ENCODE peak calls at places on chromosomes 12 and 14, in five cellular contexts. One of them, this sample, is unnamed.

GRCh38 chr12:49763006-49763591 is 21.7 kb downstream of the TMBIM6 start:
- DNase-seq in tibial nerve: peak
- DNase-seq in ovary: peak
- DNase-seq in A549: peak
- DNase-seq in GM23248: peak
- DNase-seq in this sample: no peak

GRCh38 chr12:94557896-94558295 is 92.5 kb downstream of the TMCC3 start:
- DNase-seq in tibial nerve: no peak
- DNase-seq in ovary: no peak
- DNase-seq in A549: no peak
- DNase-seq in GM23248: no peak
- DNase-seq in this sample: no peak

GRCh38 chr12:40515041-40515825 is 177.0 kb upstream of the CNTN1 start:
- DNase-seq in tibial nerve: no peak
- DNase-seq in ovary: no peak
- DNase-seq in A549: no peak
- DNase-seq in GM23248: peak
- DNase-seq in this sample: no peak

GRCh38 chr14:91985008-91985407 is 37.5 kb upstream of the FBLN5 start:
- DNase-seq in tibial nerve: no peak
- DNase-seq in ovary: no peak
- DNase-seq in A549: no peak
- DNase-seq in GM23248: peak
- DNase-seq in this sample: no peak

GRCh38 chr12:9867531-9867930 is 1.6 kb downstream of the CLEC2B start:
- DNase-seq in tibial nerve: no peak
- DNase-seq in ovary: no peak
- DNase-seq in A549: no peak
- DNase-seq in GM23248: peak
- DNase-seq in this sample: no peak

GRCh38 chr12:121005346-121005815 is 10.9 kb downstream of the C12orf43 start:
- DNase-seq in tibial nerve: no peak
- DNase-seq in ovary: no peak
- DNase-seq in A549: no peak
- DNase-seq in GM23248: peak
- DNase-seq in this sample: no peak

GRCh38 chr14:42554091-42554490 is 947.4 kb downstream of the LRFN5 start:
- DNase-seq in tibial nerve: no peak
- DNase-seq in ovary: no peak
- DNase-seq in A549: no peak
- DNase-seq in GM23248: no peak
- DNase-seq in this sample: no peak

GRCh38 chr12:13428538-13429265 is 232.2 kb downstream of the EMP1 start:
- DNase-seq in tibial nerve: no peak
- DNase-seq in ovary: no peak
- DNase-seq in A549: no peak
- DNase-seq in GM23248: peak
- DNase-seq in this sample: no peak

GRCh38 chr12:50505945-50506344 is 1.2 kb downstream of the DIP2B start:
- DNase-seq in tibial nerve: peak
- DNase-seq in ovary: no peak
- DNase-seq in A549: no peak
- DNase-seq in GM23248: peak
- DNase-seq in this sample: no peak

GRCh38 chr12:28512876-28513275 is 322.6 kb downstream of the CCDC91 start:
- DNase-seq in tibial nerve: no peak
- DNase-seq in ovary: no peak
- DNase-seq in A549: no peak
- DNase-seq in GM23248: no peak
- DNase-seq in this sample: no peak

GRCh38 chr12:115338566-115339294 is 654.8 kb upstream of the TBX3 start:
- DNase-seq in tibial nerve: no peak
- DNase-seq in ovary: no peak
- DNase-seq in A549: no peak
- DNase-seq in GM23248: no peak
- DNase-seq in this sample: no peak

GRCh38 chr12:115343008-115343407 is 659.0 kb upstream of the TBX3 start:
- DNase-seq in tibial nerve: no peak
- DNase-seq in ovary: no peak
- DNase-seq in A549: no peak
- DNase-seq in GM23248: no peak
- DNase-seq in this sample: no peak

GRCh38 chr12:115343601-115344000 is 659.6 kb upstream of the TBX3 start:
- DNase-seq in tibial nerve: no peak
- DNase-seq in ovary: no peak
- DNase-seq in A549: no peak
- DNase-seq in GM23248: no peak
- DNase-seq in this sample: no peak

GRCh38 chr12:115337693-115338543 is 653.9 kb upstream of the TBX3 start:
- DNase-seq in tibial nerve: peak
- DNase-seq in ovary: no peak
- DNase-seq in A549: peak
- DNase-seq in GM23248: peak
- DNase-seq in this sample: no peak

DNA sequence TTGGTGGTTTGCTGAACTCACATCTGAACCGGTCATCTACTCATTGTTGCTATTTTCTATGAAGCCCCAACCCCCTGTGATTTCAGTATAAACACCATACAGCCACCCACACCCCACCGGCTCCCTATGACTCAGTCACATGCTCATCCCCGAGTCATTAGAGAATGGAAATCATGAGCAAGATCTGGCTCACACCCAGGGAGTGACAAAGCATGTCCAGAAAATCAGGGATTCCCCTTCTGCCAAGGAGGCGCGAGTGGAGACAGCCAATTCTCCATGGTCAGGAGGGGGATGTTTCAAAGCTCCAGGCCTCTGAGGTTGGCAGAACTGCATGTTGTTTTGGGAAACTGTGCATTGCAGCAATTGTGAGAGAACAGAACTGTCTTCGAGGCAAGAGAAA is 657.5 kb upstream of the TBX3 start:
- DNase-seq in tibial nerve: peak
- DNase-seq in ovary: peak
- DNase-seq in A549: peak
- DNase-seq in GM23248: peak
- DNase-seq in this sample: no peak
- H3K27ac ChIP-seq in tibial nerve: peak
- H3K27ac ChIP-seq in ovary: no peak
- H3K27ac ChIP-seq in A549: peak
- H3K27ac ChIP-seq in GM23248: peak
- H3K27ac ChIP-seq in this sample: peak

GRCh38 chr12:109264095-109264942 is 44.8 kb downstream of the FOXN4 start:
- DNase-seq in tibial nerve: peak
- DNase-seq in ovary: peak
- DNase-seq in A549: peak
- DNase-seq in GM23248: peak
- DNase-seq in this sample: no peak
- H3K4me3 ChIP-seq in tibial nerve: no peak
- H3K4me3 ChIP-seq in ovary: no peak
- H3K4me3 ChIP-seq in A549: no peak
- H3K4me3 ChIP-seq in GM23248: no peak
- H3K4me3 ChIP-seq in this sample: no peak

GRCh38 chr12:113261847-113262470 is 40.7 kb downstream of the TPCN1 start:
- DNase-seq in tibial nerve: no peak
- DNase-seq in ovary: no peak
- DNase-seq in A549: no peak
- DNase-seq in GM23248: no peak
- DNase-seq in this sample: no peak
- H3K27ac ChIP-seq in tibial nerve: no peak
- H3K27ac ChIP-seq in ovary: peak
- H3K27ac ChIP-seq in A549: no peak
- H3K27ac ChIP-seq in GM23248: no peak
- H3K27ac ChIP-seq in this sample: no peak

DNA sequence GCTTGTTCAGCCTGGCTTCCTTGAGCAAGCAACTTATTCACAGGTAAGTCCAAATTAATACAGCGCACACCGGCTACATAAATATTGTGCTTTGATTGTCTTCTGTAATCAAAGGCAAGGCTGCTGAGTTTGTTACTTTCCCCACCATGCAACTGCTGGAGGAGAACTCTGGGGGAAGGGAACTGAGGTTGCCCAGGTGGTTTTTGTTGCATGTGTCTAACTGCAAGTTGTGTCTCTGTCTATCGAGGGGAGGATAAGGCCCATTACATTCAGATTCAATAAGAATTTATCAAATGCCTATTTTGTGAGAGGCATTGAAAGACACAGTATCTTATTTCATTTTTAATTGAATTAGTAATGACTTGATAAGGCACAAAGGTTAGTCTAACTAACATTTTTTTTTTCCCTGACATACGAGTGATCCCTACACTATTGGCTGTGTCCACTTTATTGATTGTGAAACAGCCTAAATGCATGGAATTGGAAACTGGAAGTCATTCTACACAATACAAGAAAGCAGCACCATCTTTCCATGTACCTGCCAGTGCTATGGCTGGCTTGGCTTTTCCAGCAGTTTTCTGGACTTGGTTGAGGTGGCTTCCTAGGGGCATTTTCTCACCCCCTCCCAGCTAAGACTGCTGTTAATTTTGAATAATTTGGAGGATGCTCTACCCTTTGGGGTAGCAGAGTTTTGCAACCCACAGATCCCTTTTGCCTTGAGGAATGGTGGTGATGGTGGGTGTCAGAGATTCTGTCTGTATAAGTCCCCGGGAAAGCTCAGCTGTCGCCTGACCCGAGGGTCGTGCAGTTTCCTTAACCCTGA is 943 bp upstream of the CHST11 start:
- DNase-seq in tibial nerve: no peak
- DNase-seq in ovary: no peak
- DNase-seq in A549: no peak
- DNase-seq in GM23248: peak
- DNase-seq in this sample: no peak
- H3K4me3 ChIP-seq in tibial nerve: peak
- H3K4me3 ChIP-seq in ovary: peak
- H3K4me3 ChIP-seq in A549: peak
- H3K4me3 ChIP-seq in GM23248: peak
- H3K4me3 ChIP-seq in this sample: peak

DNA sequence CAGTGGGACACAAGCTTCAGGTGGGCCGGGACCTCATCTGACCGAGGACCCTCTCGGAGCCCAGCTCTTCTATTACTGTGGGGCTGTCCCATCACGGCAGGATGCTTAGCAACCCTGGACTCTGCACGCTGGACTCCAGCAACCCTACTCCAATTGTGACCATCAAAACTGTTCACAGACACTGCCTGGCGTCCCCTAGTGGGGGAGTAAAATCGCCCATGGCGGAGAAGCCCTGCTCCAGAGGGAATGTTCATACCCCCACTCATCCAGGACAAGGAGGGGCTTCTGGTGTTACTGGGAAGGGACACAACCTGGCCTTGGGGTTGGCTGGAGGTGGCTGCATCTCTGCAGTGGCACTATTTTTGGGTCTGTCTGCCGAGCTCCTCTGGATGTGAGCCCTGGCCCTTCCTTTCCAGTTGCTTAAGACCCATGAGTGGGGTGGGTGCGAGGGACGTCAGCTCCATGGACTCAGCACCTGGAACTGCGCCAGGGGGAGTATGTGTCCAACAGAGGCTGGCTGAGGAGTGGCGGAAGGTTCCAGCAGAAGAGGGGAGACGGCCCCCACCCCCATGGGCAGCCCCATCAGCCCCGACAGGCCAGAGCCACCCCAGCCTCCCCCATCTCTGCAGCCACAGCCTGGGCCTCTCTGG is 103.8 kb downstream of the RFLNA start:
- DNase-seq in tibial nerve: peak
- DNase-seq in ovary: peak
- DNase-seq in A549: no peak
- DNase-seq in GM23248: no peak
- DNase-seq in this sample: no peak
- H3K27ac ChIP-seq in tibial nerve: peak
- H3K27ac ChIP-seq in ovary: peak
- H3K27ac ChIP-seq in A549: no peak
- H3K27ac ChIP-seq in GM23248: no peak
- H3K27ac ChIP-seq in this sample: no peak

GRCh38 chr14:50001146-50001998 is 108.5 kb downstream of the ARF6 start:
- DNase-seq in tibial nerve: peak
- DNase-seq in ovary: no peak
- DNase-seq in A549: peak
- DNase-seq in GM23248: peak
- DNase-seq in this sample: no peak

GRCh38 chr14:50000215-50001145 is 107.6 kb downstream of the ARF6 start:
- DNase-seq in tibial nerve: peak
- DNase-seq in ovary: peak
- DNase-seq in A549: no peak
- DNase-seq in GM23248: peak
- DNase-seq in this sample: no peak

GRCh38 chr14:49999216-49999761 is 106.4 kb downstream of the ARF6 start:
- DNase-seq in tibial nerve: peak
- DNase-seq in ovary: no peak
- DNase-seq in A549: peak
- DNase-seq in GM23248: peak
- DNase-seq in this sample: peak

GRCh38 chr14:49997991-49998390 is 105.1 kb downstream of the ARF6 start:
- DNase-seq in tibial nerve: no peak
- DNase-seq in ovary: no peak
- DNase-seq in A549: no peak
- DNase-seq in GM23248: no peak
- DNase-seq in this sample: no peak

DNA sequence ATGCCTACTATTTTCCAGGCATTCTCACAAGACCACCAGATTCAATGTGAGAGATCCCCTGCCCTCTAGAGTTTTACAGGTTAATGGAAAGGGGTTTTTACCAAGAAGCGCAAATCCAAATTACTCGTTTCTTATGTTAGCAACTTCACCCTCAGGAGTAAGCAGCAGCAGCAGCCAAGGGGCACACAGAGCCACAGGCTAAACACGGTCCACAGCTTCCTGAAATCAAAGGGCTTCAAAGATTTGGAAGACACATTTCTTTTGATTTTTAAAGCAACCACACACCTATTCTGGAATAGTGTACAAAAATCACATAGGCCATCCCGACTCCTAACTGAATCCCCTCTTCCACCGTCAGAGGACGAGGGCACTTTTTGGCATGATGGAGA is 106.9 kb downstream of the ARF6 start:
- DNase-seq in tibial nerve: no peak
- DNase-seq in ovary: no peak
- DNase-seq in A549: no peak
- DNase-seq in GM23248: no peak
- DNase-seq in this sample: no peak
- H3K4me3 ChIP-seq in tibial nerve: no peak
- H3K4me3 ChIP-seq in ovary: no peak
- H3K4me3 ChIP-seq in A549: no peak
- H3K4me3 ChIP-seq in GM23248: peak
- H3K4me3 ChIP-seq in this sample: no peak

GRCh38 chr14:24435998-24436354 is 6.2 kb downstream of the KHNYN start:
- DNase-seq in tibial nerve: no peak
- DNase-seq in ovary: no peak
- DNase-seq in A549: no peak
- DNase-seq in GM23248: no peak
- DNase-seq in this sample: no peak

GRCh38 chr14:24438198-24439095 is 4.1 kb downstream of the SDR39U1 start:
- DNase-seq in tibial nerve: no peak
- DNase-seq in ovary: no peak
- DNase-seq in A549: no peak
- DNase-seq in GM23248: no peak
- DNase-seq in this sample: no peak

GRCh38 chr14:24436355-24437019 is 6.1 kb downstream of the SDR39U1 start:
- DNase-seq in tibial nerve: peak
- DNase-seq in ovary: peak
- DNase-seq in A549: peak
- DNase-seq in GM23248: peak
- DNase-seq in this sample: no peak

GRCh38 chr14:24437736-24438067 is 4.9 kb downstream of the SDR39U1 start:
- DNase-seq in tibial nerve: no peak
- DNase-seq in ovary: no peak
- DNase-seq in A549: no peak
- DNase-seq in GM23248: no peak
- DNase-seq in this sample: no peak

GRCh38 chr14:24437020-24437735 is 5.4 kb downstream of the SDR39U1 start:
- DNase-seq in tibial nerve: no peak
- DNase-seq in ovary: peak
- DNase-seq in A549: no peak
- DNase-seq in GM23248: no peak
- DNase-seq in this sample: no peak
- H3K27ac ChIP-seq in tibial nerve: peak
- H3K27ac ChIP-seq in ovary: no peak
- H3K27ac ChIP-seq in A549: no peak
- H3K27ac ChIP-seq in GM23248: no peak
- H3K27ac ChIP-seq in this sample: no peak